ENCODE peak calls at places on chromosomes 5 and 9, in seven cellular contexts. C is WERI-Rb-1; G is astrocyte of the spinal cord; J is stimulated activated CD4-positive, alpha-beta T cell treated with anti-CD3 and anti-CD28 coated beads, TNF-alpha, amount 100 ng/mL, for 48 hours; R is stimulated activated effector memory CD8-positive, alpha-beta T cell treated with anti-CD3 and anti-CD28 coated beads, Interleukin-12 subunit alpha, Interleukin-12 subunit beta, amount 100 ng/mL, for 72 hours; B is effector CD4-positive, alpha-beta T cell; K is activated naive CD4-positive, alpha-beta T cell. V is an unnamed sample.

GRCh38 chr9:124347206-124347967 is 67.9 kb downstream of the PSMB7 start:
- DNase-seq in C (no peak), G (no peak), J (no peak), R (no peak), B (no peak), K (no peak), V (no peak)

GRCh38 chr5:96548941-96549340 is 113.2 kb upstream of the CAST start:
- DNase-seq in C (no peak), G (no peak), J (no peak), R (no peak), B (no peak), K (no peak), V (peak)

GRCh38 chr9:132166599-132166998 is 4.7 kb downstream of the NTNG2 start:
- DNase-seq in C (peak), G (no peak), J (no peak), R (no peak), B (no peak), K (no peak), V (no peak)

GRCh38 chr5:142872795-142873194 is 102.6 kb downstream of the ARHGAP26 start:
- DNase-seq in C (no peak), G (peak), J (no peak), R (no peak), B (no peak), K (no peak), V (no peak)

GRCh38 chr5:176407456-176408244 is 8.7 kb downstream of the CLTB start:
- DNase-seq in C (no peak), G (no peak), J (no peak), R (no peak), B (no peak), K (no peak), V (no peak)

GRCh38 chr5:91307023-91307422 is 76.1 kb downstream of the ARRDC3 start:
- DNase-seq in C (no peak), G (no peak), J (no peak), R (no peak), B (no peak), K (no peak), V (peak)

GRCh38 chr5:473344-474192 is 30.6 kb downstream of the EXOC3 start:
- DNase-seq in C (peak), G (peak), J (peak), R (peak), B (peak), K (peak), V (peak)

GRCh38 chr5:147472669-147473131 is 37.2 kb downstream of the DPYSL3 start:
- DNase-seq in C (no peak), G (no peak), J (no peak), R (no peak), B (no peak), K (no peak), V (no peak)

GRCh38 chr5:181243521-181244307 is at the start of gene RACK1:
- DNase-seq in C (peak), G (peak), J (peak), R (peak), B (peak), K (no peak), V (peak)

GRCh38 chr9:137433916-137434431 is 7.2 kb downstream of the ENTPD8 start:
- DNase-seq in C (no peak), G (no peak), J (no peak), R (no peak), B (no peak), K (no peak), V (no peak)

GRCh38 chr5:150487199-150488061 is 20.5 kb upstream of the NDST1 start:
- DNase-seq in C (peak), G (no peak), J (no peak), R (no peak), B (no peak), K (no peak), V (no peak)

GRCh38 chr9:35748858-35749514 is at the start of the genes GBA2 and RGP1:
- DNase-seq in C (peak), G (peak), J (peak), R (peak), B (peak), K (peak), V (peak)

GRCh38 chr9:114911167-114911821 is 19.1 kb downstream of the TNFSF8 start:
- DNase-seq in C (peak), G (peak), J (no peak), R (no peak), B (no peak), K (no peak), V (peak)

GRCh38 chr5:433836-434235 is 9.1 kb upstream of the EXOC3 start:
- DNase-seq in C (no peak), G (no peak), J (no peak), R (no peak), B (no peak), K (no peak), V (no peak)

GRCh38 chr5:88785396-88786216 is 97.4 kb downstream of the MEF2C start:
- DNase-seq in C (no peak), G (peak), J (no peak), R (no peak), B (no peak), K (no peak), V (peak)

GRCh38 chr9:69620731-69621130 is 51.4 kb downstream of the APBA1 start:
- DNase-seq in C (no peak), G (no peak), J (no peak), R (no peak), B (no peak), K (no peak), V (no peak)

GRCh38 chr5:16585028-16585667 is 31.6 kb downstream of the RETREG1 start:
- DNase-seq in C (no peak), G (no peak), J (no peak), R (no peak), B (no peak), K (no peak), V (no peak)

GRCh38 chr9:136297016-136297691 is 6.7 kb downstream of the CCDC187 start:
- DNase-seq in C (no peak), G (no peak), J (no peak), R (no peak), B (no peak), K (no peak), V (no peak)